ENCODE peak calls at places on chromosomes 16 and 17, in seven cellular contexts. T is tibial artery; J is psoas muscle; O is esophagus muscularis mucosa; K is transverse colon; F is neural progenitor cell; Q is CD8-positive, alpha-beta T cell. U is an unnamed sample. For H3K4me1, the result is how much of the 10 kb centered on the place peaks cover.

GRCh38 chr17:8109669-8110455 is 8.5 kb downstream of the ALOXE3 start:
- DNase-seq in T (no peak), J (peak), O (no peak), K (peak), F (peak), Q (peak), U (peak)

GRCh38 chr17:45794840-45795239 is 10.7 kb downstream of the CRHR1 start:
- DNase-seq in T (no peak), J (no peak), O (no peak), K (no peak), F (peak), Q (no peak), U (no peak)

GRCh38 chr16:89599451-89599858 is 14.0 kb upstream of the DPEP1 start:
- DNase-seq in T (no peak), J (no peak), O (no peak), K (peak), F (peak), Q (no peak), U (peak)

GRCh38 chr16:22623351-22623781 is 112.7 kb downstream of the NPIPB5 start:
- DNase-seq in T (no peak), J (no peak), O (no peak), K (no peak), F (no peak), Q (no peak), U (no peak)

GRCh38 chr17:83099086-83099540 is 19.7 kb downstream of the METRNL start:
- DNase-seq in T (no peak), J (no peak), O (no peak), K (no peak), F (no peak), Q (no peak), U (no peak)

GRCh38 chr16:50747206-50747956 is 5.5 kb downstream of the CYLD start:
- DNase-seq in T (no peak), J (no peak), O (no peak), K (no peak), F (no peak), Q (no peak), U (peak)

GRCh38 chr17:42210046-42210445 is 15.8 kb upstream of the GHDC start:
- DNase-seq in T (no peak), J (no peak), O (no peak), K (no peak), F (no peak), Q (no peak), U (no peak)

GRCh38 chr16:88309905-88310259 is 72.9 kb upstream of the ZNF469 start:
- DNase-seq in T (no peak), J (peak), O (no peak), K (no peak), F (no peak), Q (no peak), U (no peak)

GRCh38 chr16:53974484-53975115 is 270.6 kb downstream of the FTO start:
- DNase-seq in T (no peak), J (no peak), O (no peak), K (no peak), F (no peak), Q (no peak), U (no peak)

GRCh38 chr17:83055911-83056582 is 23.4 kb upstream of the METRNL start:
- DNase-seq in T (peak), J (no peak), O (no peak), K (no peak), F (peak), Q (no peak), U (no peak)

GRCh38 chr16:11665071-11665491 is 3.2 kb upstream of the SNN start:
- DNase-seq in T (peak), J (no peak), O (no peak), K (no peak), F (peak), Q (peak), U (no peak)

GRCh38 chr16:82201906-82202305 is 31.9 kb upstream of the MPHOSPH6 start:
- DNase-seq in T (no peak), J (no peak), O (no peak), K (no peak), F (no peak), Q (no peak), U (no peak)

GRCh38 chr17:72264682-72265405 is 144.0 kb downstream of the SOX9 start:
- DNase-seq in T (no peak), J (no peak), O (no peak), K (no peak), F (no peak), Q (no peak), U (no peak)

GRCh38 chr16:27252206-27252585 is 16.4 kb downstream of the NSMCE1 start:
- DNase-seq in T (no peak), J (no peak), O (peak), K (no peak), F (no peak), Q (no peak), U (no peak)

GRCh38 chr17:44350733-44351226 is 5.7 kb downstream of the GRN start:
- DNase-seq in T (no peak), J (peak), O (no peak), K (peak), F (peak), Q (peak), U (peak)

GRCh38 chr17:64139542-64139941 is 9.6 kb upstream of the ERN1 start:
- DNase-seq in T (no peak), J (no peak), O (no peak), K (no peak), F (no peak), Q (no peak), U (no peak)

GRCh38 chr16:53768593-53768992 is 64.6 kb downstream of the FTO start:
- DNase-seq in T (no peak), J (no peak), O (no peak), K (no peak), F (no peak), Q (no peak), U (no peak)

GRCh38 chr16:88763502-88764053 is 21.4 kb downstream of the PIEZO1 start:
- DNase-seq in T (no peak), J (no peak), O (no peak), K (no peak), F (peak), Q (no peak), U (no peak)

GRCh38 chr16:31188450-31189411 is 8.8 kb downstream of the FUS start:
- DNase-seq in T (no peak), J (no peak), O (no peak), K (no peak), F (no peak), Q (no peak), U (no peak)

GRCh38 chr16:27461483-27462171 is 59.7 kb downstream of the IL21R start:
- DNase-seq in T (no peak), J (no peak), O (no peak), K (no peak), F (no peak), Q (no peak), U (no peak)

GRCh38 chr17:17844079-17844478 is 7.3 kb upstream of the SREBF1 start:
- DNase-seq in T (no peak), J (no peak), O (no peak), K (no peak), F (no peak), Q (no peak), U (no peak)

GRCh38 chr16:46428108-46429061 is 192.8 kb downstream of the SHCBP1 start:
- DNase-seq in T (peak), J (no peak), O (no peak), K (no peak), F (no peak), Q (no peak), U (no peak)

GRCh38 chr16:79687249-79687768 is 86.8 kb upstream of the MAF start:
- DNase-seq in T (no peak), J (no peak), O (peak), K (no peak), F (no peak), Q (no peak), U (peak)

GRCh38 chr17:78974635-78975591 is 4.8 kb downstream of the LGALS3BP start:
- DNase-seq in T (peak), J (peak), O (peak), K (peak), F (no peak), Q (no peak), U (no peak)

GRCh38 chr17:80084773-80085172 is 16.6 kb upstream of the GAA start:
- DNase-seq in T (no peak), J (no peak), O (no peak), K (no peak), F (no peak), Q (no peak), U (no peak)

GRCh38 chr17:307741-308507 is 44.7 kb downstream of the RPH3AL start:
- DNase-seq in T (no peak), J (peak), O (no peak), K (no peak), F (no peak), Q (no peak), U (no peak)

GRCh38 chr17:7794063-7794663 is 39.9 kb upstream of the KDM6B start:
- DNase-seq in T (no peak), J (no peak), O (no peak), K (no peak), F (no peak), Q (no peak), U (no peak)

GRCh38 chr17:49046912-49047311 is 49.7 kb downstream of the IGF2BP1 start:
- DNase-seq in T (no peak), J (no peak), O (no peak), K (no peak), F (no peak), Q (no peak), U (no peak)

GRCh38 chr16:1817276-1817589 is 9.4 kb downstream of the HAGH start:
- DNase-seq in T (no peak), J (no peak), O (no peak), K (no peak), F (no peak), Q (no peak), U (no peak)

GRCh38 chr16:1818204-1818872 is 8.3 kb downstream of the HAGH start:
- DNase-seq in T (no peak), J (no peak), O (no peak), K (no peak), F (no peak), Q (no peak), U (no peak)

GRCh38 chr16:1817716-1818115 is 8.9 kb downstream of the HAGH start:
- DNase-seq in T (no peak), J (no peak), O (no peak), K (no peak), F (no peak), Q (no peak), U (no peak)

GRCh38 chr16:1815461-1815860 is 11.2 kb downstream of the HAGH start:
- DNase-seq in T (no peak), J (no peak), O (no peak), K (no peak), F (no peak), Q (no peak), U (no peak)

GRCh38 chr16:1816396-1817275 is 10.0 kb downstream of the HAGH start:
- DNase-seq in T (no peak), J (no peak), O (no peak), K (no peak), F (no peak), Q (no peak), U (no peak)
- H3K4me1 ChIP-seq in T (under half), J (under half), O (under half), K (under half), F (under half), Q (under half), U (under half)

GRCh38 chr16:15798671-15799070 is 58.2 kb downstream of the MYH11 start:
- DNase-seq in T (peak), J (no peak), O (no peak), K (no peak), F (no peak), Q (no peak), U (no peak)

GRCh38 chr16:15792563-15792971 is 64.3 kb downstream of the MYH11 start:
- DNase-seq in T (peak), J (no peak), O (no peak), K (no peak), F (no peak), Q (no peak), U (no peak)

GRCh38 chr16:15795615-15796014 is 61.2 kb downstream of the MYH11 start:
- DNase-seq in T (no peak), J (no peak), O (no peak), K (no peak), F (no peak), Q (no peak), U (no peak)

GRCh38 chr16:15799851-15800495 is 56.9 kb downstream of the MYH11 start:
- DNase-seq in T (peak), J (no peak), O (no peak), K (no peak), F (no peak), Q (no peak), U (no peak)

GRCh38 chr16:15796885-15797284 is 59.9 kb downstream of the MYH11 start:
- DNase-seq in T (no peak), J (no peak), O (no peak), K (no peak), F (no peak), Q (no peak), U (no peak)
- H3K4me1 ChIP-seq in T (half or more), J (under half), O (half or more), K (under half), F (under half), Q (under half), U (under half)

DNA sequence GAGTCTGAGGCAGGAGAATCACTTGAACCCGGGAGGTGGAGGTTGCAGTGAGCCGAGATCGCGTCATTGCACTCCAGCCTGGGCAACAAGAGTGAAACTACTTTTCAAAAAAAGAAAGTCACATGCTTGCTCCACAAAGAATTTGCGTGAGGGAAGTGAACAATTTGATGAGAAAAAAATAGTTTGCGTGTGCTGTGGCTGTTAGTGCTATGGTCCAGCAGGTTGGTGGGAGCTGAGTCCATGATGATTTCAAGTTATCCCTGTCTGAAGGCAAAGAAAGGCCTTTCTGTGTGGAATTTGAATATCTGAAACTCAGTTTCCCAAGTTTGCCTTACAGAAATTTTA is 21.0 kb downstream of the PRCD start:
- DNase-seq in T (no peak), J (no peak), O (no peak), K (no peak), F (no peak), Q (no peak), U (no peak)
- H3K4me1 ChIP-seq in T (under half), J (half or more), O (half or more), K (under half), F (under half), Q (half or more), U (under half)

GRCh38 chr17:50349241-50349595 is 3.3 kb downstream of the XYLT2 start:
- DNase-seq in T (peak), J (no peak), O (no peak), K (no peak), F (no peak), Q (peak), U (no peak)
- H3K4me1 ChIP-seq in T (under half), J (under half), O (half or more), K (under half), F (under half), Q (under half), U (under half)

U was measured in small intestine.